ENCODE peak calls at places on chromosomes 5 and 9, in five cellular contexts. M, W, U, R and L are unnamed samples. For H3K27me3 and H3K4me1, the result is how much of the 10 kb centered on the place peaks cover.

GRCh38 chr5:173238312-173239232 is 3.6 kb upstream of the NKX2-5 start:
- DNase-seq in U (no peak), R (peak), M (no peak), W (no peak), L (no peak)

GRCh38 chr5:155943516-155944407 is 383.2 kb upstream of the SGCD start:
- DNase-seq in W (peak), U (peak), M (no peak), R (peak), L (peak)

GRCh38 chr5:172956936-172957335 is 2.3 kb upstream of the RPL26L1 start:
- DNase-seq in U (no peak), M (no peak), W (no peak), R (no peak), L (no peak)

GRCh38 chr5:133455681-133456080 is 156.7 kb downstream of the FSTL4 start:
- DNase-seq in R (peak), M (no peak), U (no peak), W (no peak), L (no peak)

GRCh38 chr5:54243483-54244080 is 66.8 kb downstream of the ARL15 start:
- DNase-seq in W (peak), U (no peak), R (no peak), M (no peak), L (peak)

GRCh38 chr5:92560698-92561361 is 1020.2 kb downstream of the NR2F1-AS1 start:
- DNase-seq in R (no peak), M (peak), U (no peak), W (no peak), L (no peak)

GRCh38 chr5:44546283-44546682 is 157.1 kb upstream of the FGF10 start:
- DNase-seq in U (no peak), R (no peak), M (no peak), W (no peak), L (no peak)

GRCh38 chr5:140926903-140927573 is 939 bp downstream of the PCDHAC1 start:
- DNase-seq in M (no peak), R (peak), W (no peak), U (no peak), L (no peak)

GRCh38 chr5:88159591-88159990 is 109.1 kb downstream of the TMEM161B start:
- DNase-seq in U (no peak), R (no peak), W (no peak), M (no peak), L (no peak)

GRCh38 chr5:74639538-74640449 is 734 bp downstream of the ENC1 start:
- DNase-seq in M (no peak), W (no peak), R (peak), U (peak), L (peak)

GRCh38 chr5:74865293-74865798 is 841 bp downstream of the FAM169A start:
- DNase-seq in W (no peak), M (no peak), R (no peak), U (peak), L (no peak)

GRCh38 chr9:115786321-115786720 is 367.3 kb upstream of the PAPPA start:
- DNase-seq in R (no peak), M (no peak), U (no peak), W (no peak), L (no peak)

GRCh38 chr5:167947312-167947711 is 344.1 kb upstream of the WWC1 start:
- DNase-seq in U (no peak), W (no peak), M (no peak), R (no peak), L (no peak)

GRCh38 chr5:163976691-163977090 is 471.3 kb downstream of the MAT2B start:
- DNase-seq in U (no peak), R (no peak), W (no peak), M (no peak), L (peak)

GRCh38 chr5:109310315-109310714 is 99.5 kb downstream of the PJA2 start:
- DNase-seq in R (no peak), W (no peak), M (no peak), U (no peak), L (no peak)

GRCh38 chr5:135437796-135438560 is 9.2 kb downstream of the DCANP1 start:
- DNase-seq in U (peak), W (peak), M (no peak), R (peak), L (no peak)

GRCh38 chr5:124628721-124629596 is 117.5 kb downstream of the ZNF608 start:
- DNase-seq in U (no peak), M (peak), W (peak), R (peak), L (no peak)

GRCh38 chr5:3382151-3382550 is 213.5 kb upstream of the IRX1 start:
- DNase-seq in W (no peak), R (no peak), M (no peak), U (no peak), L (no peak)

GRCh38 chr5:68027519-68027918 is 188.0 kb upstream of the PIK3R1 start:
- DNase-seq in W (no peak), U (no peak), R (no peak), M (no peak), L (no peak)

GRCh38 chr5:31186672-31187267 is 6.7 kb upstream of the CDH6 start:
- DNase-seq in M (no peak), U (no peak), R (no peak), W (peak), L (peak)

GRCh38 chr5:110255194-110255593 is 471.3 kb downstream of the TMEM232 start:
- DNase-seq in R (no peak), M (no peak), W (no peak), U (no peak), L (no peak)

GRCh38 chr9:75754090-75754489 is 136.4 kb upstream of the PCSK5 start:
- DNase-seq in R (no peak), W (no peak), U (no peak), M (no peak), L (no peak)

GRCh38 chr5:143582869-143583268 is 179.4 kb upstream of the NR3C1 start:
- DNase-seq in M (no peak), U (no peak), W (no peak), R (no peak), L (peak)

GRCh38 chr9:115262477-115262876 is 144.5 kb upstream of the TNC start:
- DNase-seq in W (peak), M (no peak), R (no peak), U (peak), L (no peak)

GRCh38 chr9:17330097-17330496 is 195.3 kb downstream of the CNTLN start:
- DNase-seq in R (no peak), M (no peak), W (no peak), U (no peak), L (no peak)

GRCh38 chr5:94908889-94909480 is 290.5 kb downstream of the SLF1 start:
- DNase-seq in W (peak), U (no peak), R (no peak), M (no peak), L (peak)

GRCh38 chr5:178589180-178590140 is 733 bp downstream of the COL23A1 start:
- DNase-seq in W (no peak), U (no peak), M (no peak), R (peak), L (no peak)

GRCh38 chr9:7690007-7690406 is 109.6 kb downstream of the DMAC1 start:
- DNase-seq in W (no peak), R (no peak), U (no peak), M (no peak), L (no peak)

GRCh38 chr9:125106285-125106893 is 36.9 kb downstream of the SCAI start:
- DNase-seq in W (no peak), M (no peak), R (no peak), U (no peak), L (no peak)

GRCh38 chr5:84825616-84826015 is 440.9 kb upstream of the EDIL3 start:
- DNase-seq in W (no peak), U (no peak), R (no peak), M (no peak), L (no peak)

GRCh38 chr5:322281-322941 is 897 bp downstream of the AHRR start:
- DNase-seq in W (no peak), R (peak), M (no peak), U (no peak), L (no peak)

GRCh38 chr9:81082251-81082650 is 607.1 kb downstream of the TLE1 start:
- DNase-seq in R (no peak), U (no peak), W (no peak), M (no peak), L (no peak)

GRCh38 chr5:88833371-88834107 is 49.4 kb downstream of the MEF2C start:
- DNase-seq in W (no peak), M (no peak), R (no peak), U (no peak), L (peak)

GRCh38 chr9:72809586-72809985 is 143.3 kb downstream of the ALDH1A1 start:
- DNase-seq in U (no peak), R (no peak), M (no peak), W (no peak), L (no peak)

GRCh38 chr9:22079873-22080341 is 70.8 kb upstream of the CDKN2B start:
- DNase-seq in W (no peak), M (no peak), R (no peak), U (no peak), L (no peak)

GRCh38 chr5:160547061-160547460 is 125.4 kb downstream of the PTTG1 start:
- DNase-seq in M (no peak), W (no peak), U (no peak), R (no peak), L (no peak)

GRCh38 chr9:131193051-131193450 is 67.7 kb downstream of the NUP214 start:
- DNase-seq in U (no peak), W (no peak), M (no peak), R (no peak), L (no peak)

DNA sequence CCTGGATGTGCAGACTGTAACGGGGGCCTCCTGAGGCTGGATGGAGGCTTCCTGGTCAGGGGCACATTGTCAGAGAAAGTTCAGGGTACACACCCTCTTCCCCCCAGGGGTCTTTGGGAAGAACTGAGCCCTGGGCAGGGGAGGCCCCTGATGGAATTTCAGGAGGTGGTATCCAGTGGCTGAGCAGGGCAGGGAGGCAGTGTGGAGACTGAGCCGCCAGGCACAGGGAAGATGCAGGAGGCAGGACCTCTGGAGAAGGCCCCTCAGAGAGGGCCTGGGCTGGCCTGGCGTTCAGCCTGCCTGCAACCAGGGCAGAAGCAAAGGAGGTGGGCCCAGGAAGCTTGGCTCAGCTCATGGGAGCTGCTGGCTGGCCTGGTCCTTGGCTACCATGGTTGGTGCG is 53.5 kb downstream of the GTF3C4 start:
- DNase-seq in M (no peak), U (no peak), R (no peak), W (no peak), L (no peak)
- H3K27me3 ChIP-seq in M (under half), U (under half), R (under half), W (under half), L (under half)

GRCh38 chr9:136347472-136348256 is 15.9 kb downstream of the DNLZ start:
- DNase-seq in R (no peak), W (no peak), M (no peak), U (no peak), L (no peak)

GRCh38 chr9:136346927-136347465 is 16.5 kb downstream of the DNLZ start:
- DNase-seq in U (no peak), W (no peak), M (no peak), R (no peak), L (no peak)

GRCh38 chr9:136348691-136349090 is 14.9 kb downstream of the DNLZ start:
- DNase-seq in R (no peak), W (no peak), U (no peak), M (no peak), L (no peak)

GRCh38 chr9:136351237-136351800 is 12.2 kb downstream of the DNLZ start:
- DNase-seq in U (no peak), M (no peak), W (no peak), R (no peak), L (no peak)

GRCh38 chr9:136349546-136349945 is 14.0 kb downstream of the DNLZ start:
- DNase-seq in M (no peak), W (no peak), U (no peak), R (no peak), L (no peak)
- H3K9ac ChIP-seq in M (no peak), W (no peak), U (no peak), R (no peak), L (no peak)

DNA sequence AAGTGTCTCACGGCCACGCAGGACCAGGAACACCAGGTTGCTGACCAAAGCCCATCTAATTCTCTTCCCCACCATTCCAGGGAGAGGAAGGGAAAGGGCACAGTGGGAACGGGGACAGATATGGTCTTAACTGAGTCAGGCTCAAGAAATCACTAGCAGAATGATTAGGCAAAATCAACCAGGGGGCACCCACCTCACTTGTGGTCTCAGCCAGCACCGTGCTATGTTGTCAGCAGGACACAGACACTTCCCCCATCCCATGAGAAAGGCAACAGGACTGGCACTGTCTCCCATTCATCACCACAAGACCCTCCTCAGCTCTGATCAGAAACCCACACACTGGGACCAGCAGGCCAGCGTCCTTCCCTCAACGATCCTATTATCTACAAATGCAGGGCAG is 2.9 kb downstream of the BICD2 start:
- DNase-seq in W (no peak), M (no peak), R (no peak), U (no peak), L (no peak)
- H3K4me1 ChIP-seq in W (under half), M (under half), R (under half), U (under half), L (under half)

DNA sequence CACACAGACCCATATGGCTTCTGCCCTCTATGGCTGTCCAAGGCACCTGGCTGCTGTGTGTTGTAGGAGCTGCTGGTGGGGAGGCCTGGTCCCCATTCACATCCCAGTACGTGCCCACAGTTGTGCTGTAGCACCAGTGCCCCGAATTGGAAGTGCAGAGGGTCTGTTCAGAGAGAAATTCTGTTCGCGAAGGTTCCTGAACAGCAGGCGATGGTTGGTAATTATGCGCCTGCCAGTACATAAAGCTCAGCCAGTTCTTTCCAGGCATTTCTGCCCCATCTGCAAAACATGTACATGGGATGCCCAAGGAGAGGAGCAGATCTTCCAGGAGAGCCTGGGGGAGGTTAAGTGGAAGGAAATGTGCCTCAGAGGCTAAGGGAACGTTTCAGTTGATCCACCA is 41.1 kb downstream of the UBE2QL1 start:
- DNase-seq in U (no peak), W (no peak), M (no peak), R (no peak), L (no peak)
- H3K27me3 ChIP-seq in U (under half), W (under half), M (under half), R (under half), L (under half)

GRCh38 chr5:141941779-141942178 is 16.2 kb downstream of the PCDH12 start:
- DNase-seq in M (no peak), U (no peak), W (no peak), R (no peak), L (no peak)

GRCh38 chr5:141942185-141942857 is 15.7 kb downstream of the PCDH12 start:
- DNase-seq in M (no peak), U (no peak), W (peak), R (no peak), L (no peak)

GRCh38 chr5:141940695-141941271 is 17.1 kb downstream of the DELE1 start:
- DNase-seq in R (no peak), U (no peak), W (no peak), M (no peak), L (no peak)

GRCh38 chr5:141944086-141944485 is 13.9 kb downstream of the PCDH12 start:
- DNase-seq in R (no peak), U (no peak), W (no peak), M (no peak), L (no peak)

GRCh38 chr5:141941307-141941706 is 16.7 kb downstream of the PCDH12 start:
- DNase-seq in M (no peak), U (no peak), W (no peak), R (no peak), L (no peak)
- H3K9ac ChIP-seq in M (no peak), U (no peak), W (no peak), R (no peak), L (no peak)